ENCODE peak calls at places on chromosomes 7 and 10, in five cellular contexts. One of them, this sample, is unnamed.

GRCh38 chr10:4260483-4260882 is 475.5 kb upstream of the KLF6 start:
- DNase-seq in heart left ventricle: no peak
- DNase-seq in esophagus squamous epithelium: no peak
- DNase-seq in tibial nerve: no peak
- DNase-seq in testis: no peak
- DNase-seq in this sample: no peak

GRCh38 chr10:33116293-33116697 is 158.3 kb upstream of the ITGB1 start:
- DNase-seq in testis: peak; percentile 78
- DNase-seq in tibial nerve: no peak
- DNase-seq in heart left ventricle: peak; percentile 44
- DNase-seq in esophagus squamous epithelium: no peak
- DNase-seq in this sample: no peak

GRCh38 chr7:40057292-40057691 is 77.1 kb downstream of the MPLKIP start:
- DNase-seq in testis: peak; percentile 30
- DNase-seq in tibial nerve: no peak
- DNase-seq in heart left ventricle: peak; percentile 63
- DNase-seq in esophagus squamous epithelium: no peak
- DNase-seq in this sample: no peak

GRCh38 chr7:106914018-106914607 is 49.0 kb downstream of the PIK3CG start:
- DNase-seq in esophagus squamous epithelium: no peak
- DNase-seq in testis: no peak
- DNase-seq in tibial nerve: no peak
- DNase-seq in heart left ventricle: no peak
- DNase-seq in this sample: no peak

GRCh38 chr7:44398953-44399574 is 73.7 kb upstream of the CAMK2B start:
- DNase-seq in testis: no peak
- DNase-seq in esophagus squamous epithelium: no peak
- DNase-seq in heart left ventricle: no peak
- DNase-seq in tibial nerve: no peak
- DNase-seq in this sample: no peak

GRCh38 chr7:124791426-124791825 is 25.8 kb upstream of the GPR37 start:
- DNase-seq in heart left ventricle: no peak
- DNase-seq in esophagus squamous epithelium: no peak
- DNase-seq in testis: no peak
- DNase-seq in tibial nerve: no peak
- DNase-seq in this sample: no peak

GRCh38 chr10:61280303-61280702 is 172.9 kb downstream of the TMEM26 start:
- DNase-seq in heart left ventricle: no peak
- DNase-seq in testis: no peak
- DNase-seq in esophagus squamous epithelium: no peak
- DNase-seq in tibial nerve: no peak
- DNase-seq in this sample: no peak

GRCh38 chr7:158075633-158076001 is 512.0 kb downstream of the PTPRN2 start:
- DNase-seq in heart left ventricle: no peak
- DNase-seq in testis: no peak
- DNase-seq in esophagus squamous epithelium: no peak
- DNase-seq in tibial nerve: no peak
- DNase-seq in this sample: no peak

GRCh38 chr7:47647213-47647985 is 65.5 kb upstream of the TNS3 start:
- DNase-seq in testis: no peak
- DNase-seq in heart left ventricle: peak; percentile 51
- DNase-seq in tibial nerve: no peak
- DNase-seq in esophagus squamous epithelium: no peak
- DNase-seq in this sample: no peak

GRCh38 chr7:34928052-34928451 is 109.2 kb downstream of the DPY19L1 start:
- DNase-seq in esophagus squamous epithelium: no peak
- DNase-seq in testis: peak; percentile 92
- DNase-seq in heart left ventricle: peak; percentile 35
- DNase-seq in tibial nerve: no peak
- DNase-seq in this sample: no peak

DNA sequence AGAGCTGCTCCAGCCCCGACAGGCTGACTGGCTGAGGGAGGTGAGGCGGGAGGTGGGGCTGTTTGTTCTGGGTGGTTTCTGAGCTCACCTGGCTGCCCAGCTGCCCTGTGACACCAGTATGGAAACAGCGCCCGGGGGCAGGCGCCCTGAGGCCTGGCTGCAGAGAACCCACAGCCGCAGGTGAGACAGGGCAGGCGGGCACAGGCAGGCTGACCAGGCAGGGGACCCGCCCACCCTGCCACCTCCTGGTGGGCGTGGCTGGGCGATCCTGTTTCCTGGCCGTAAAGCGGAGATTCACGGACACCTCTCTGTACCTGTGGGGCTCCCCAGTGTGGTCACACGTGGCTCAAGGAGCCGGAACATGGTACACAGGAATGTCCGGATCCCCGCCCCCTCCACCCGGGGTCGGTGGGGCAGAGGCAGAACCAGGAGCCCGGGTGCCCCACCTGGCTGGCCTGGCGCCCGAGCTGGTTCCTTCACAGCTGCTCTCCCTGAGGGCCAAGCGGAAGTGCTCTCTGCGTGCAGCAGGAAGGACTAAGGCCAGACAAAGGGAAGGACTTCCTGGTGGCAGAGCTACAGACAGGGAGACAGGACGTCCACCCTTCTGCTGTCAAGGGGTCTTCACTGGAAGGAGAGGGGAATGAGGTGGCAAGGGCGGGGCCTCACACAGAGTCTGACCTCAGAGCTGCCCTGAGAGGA is 3.9 kb downstream of the MICALL2 start:
- DNase-seq in esophagus squamous epithelium: no peak
- DNase-seq in tibial nerve: no peak
- DNase-seq in testis: no peak
- DNase-seq in heart left ventricle: peak; percentile 51
- DNase-seq in this sample: peak; percentile 92
- TF ChIP-seq POLR2A in esophagus squamous epithelium: no peak
- TF ChIP-seq POLR2A in tibial nerve: no peak
- TF ChIP-seq POLR2A in testis: no peak
- TF ChIP-seq POLR2A in heart left ventricle: no peak
- TF ChIP-seq POLR2A in this sample: peak; percentile 34

DNA sequence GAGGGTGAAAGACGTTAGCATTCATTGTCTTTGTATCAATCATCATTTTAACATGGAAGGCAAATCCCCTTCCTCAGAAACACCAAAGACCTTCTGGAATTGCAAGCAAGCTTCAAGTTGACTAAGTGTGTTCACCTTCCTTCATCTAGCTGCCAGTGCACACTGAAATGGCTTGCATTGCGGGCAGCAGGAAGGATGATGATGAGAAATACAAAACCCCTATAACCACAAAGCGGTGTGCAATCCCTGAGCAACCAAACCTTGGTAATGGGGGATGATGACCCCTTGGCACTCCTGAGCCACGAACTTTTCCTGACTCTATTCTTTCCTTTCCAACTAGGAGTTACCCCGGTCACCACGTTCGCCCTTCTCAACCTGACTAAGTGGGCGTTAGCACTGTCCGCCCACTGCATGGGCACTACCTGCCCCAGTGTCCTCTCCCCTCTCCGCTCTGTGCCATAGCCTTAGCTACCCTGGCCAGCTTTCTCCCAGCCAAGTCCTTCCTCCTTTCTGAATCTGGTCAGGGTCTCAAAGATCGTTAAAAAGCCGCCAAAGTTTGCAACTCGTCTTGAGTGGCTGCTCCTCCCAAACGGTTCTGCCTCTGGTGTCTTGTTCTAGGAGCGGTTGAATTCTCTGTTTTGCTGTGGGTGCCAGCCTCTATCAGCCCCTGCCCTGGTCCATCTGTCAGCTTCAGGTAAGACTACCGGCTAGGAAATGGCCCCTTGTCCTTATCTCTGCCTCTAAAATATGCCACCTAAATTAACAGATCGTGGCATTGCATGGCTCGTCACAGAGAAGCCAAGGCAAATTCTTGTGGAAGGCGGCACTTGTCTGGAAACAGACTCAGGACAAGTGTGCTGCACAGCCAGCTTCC is 583 bp upstream of the AOC1 start:
- DNase-seq in testis: no peak
- DNase-seq in tibial nerve: no peak
- DNase-seq in heart left ventricle: no peak
- DNase-seq in esophagus squamous epithelium: no peak
- DNase-seq in this sample: no peak
- H3K27me3 ChIP-seq in testis: no peaks in the 10 kb centered on the region
- H3K27me3 ChIP-seq in tibial nerve: no peaks in the 10 kb centered on the region
- H3K27me3 ChIP-seq in heart left ventricle: peaks cover 7% of the 10 kb centered on the region
- H3K27me3 ChIP-seq in esophagus squamous epithelium: no peaks in the 10 kb centered on the region
- H3K27me3 ChIP-seq in this sample: no peaks in the 10 kb centered on the region

GRCh38 chr10:29099415-29099814 is 189.5 kb upstream of the LYZL1 start:
- DNase-seq in heart left ventricle: no peak
- DNase-seq in testis: no peak
- DNase-seq in esophagus squamous epithelium: no peak
- DNase-seq in tibial nerve: no peak
- DNase-seq in this sample: no peak
- H3K27ac ChIP-seq in heart left ventricle: no peak overlapping the region
- H3K27ac ChIP-seq in testis: no peak overlapping the region
- H3K27ac ChIP-seq in esophagus squamous epithelium: no peak overlapping the region
- H3K27ac ChIP-seq in tibial nerve: no peak overlapping the region
- H3K27ac ChIP-seq in this sample: no peak overlapping the region

DNA sequence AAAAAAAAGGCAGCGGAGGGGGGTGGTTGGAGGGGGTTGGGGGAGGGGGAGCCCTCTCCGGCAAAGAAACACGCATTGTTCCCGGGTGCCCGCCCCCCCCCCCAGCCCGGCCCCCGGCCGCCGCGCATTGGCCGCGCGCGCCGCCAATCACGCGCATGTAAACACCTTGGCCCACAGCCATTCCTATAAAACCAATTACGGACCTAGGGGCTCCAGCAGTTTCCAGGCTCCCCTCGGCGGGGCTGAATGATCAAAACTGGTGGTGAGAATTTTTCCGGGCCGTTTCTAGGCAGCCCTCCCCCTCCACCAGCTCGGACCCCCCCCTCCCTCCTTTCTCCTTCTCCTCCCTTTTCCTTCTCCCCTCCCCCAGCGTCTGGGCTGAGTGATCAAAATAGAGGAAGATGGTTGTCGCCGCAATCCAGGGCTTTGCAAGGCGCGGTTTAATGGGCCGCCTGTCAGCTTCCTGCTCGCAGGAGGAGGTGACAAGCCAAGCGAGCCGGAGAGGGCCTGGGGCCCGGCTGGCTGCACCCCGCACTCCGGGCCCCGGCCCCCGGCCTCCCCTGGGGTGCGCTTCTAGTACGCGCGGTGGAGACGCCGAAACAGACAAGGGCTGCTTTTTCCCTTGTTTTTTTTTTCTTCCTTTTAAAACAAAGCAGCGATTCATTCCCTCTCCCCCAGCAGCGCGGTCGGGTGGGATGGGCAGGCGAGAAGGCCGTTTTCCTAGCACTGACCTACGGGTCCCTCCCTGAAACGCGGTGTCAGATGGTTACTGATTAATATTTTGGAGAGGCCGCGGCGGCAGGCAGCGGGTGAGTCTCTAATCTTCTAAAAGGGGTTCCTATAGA is 432 bp upstream of the TNRC18 start:
- DNase-seq in esophagus squamous epithelium: peak; percentile 69
- DNase-seq in heart left ventricle: peak; percentile 96
- DNase-seq in tibial nerve: peak; percentile 91
- DNase-seq in testis: peak; percentile 98
- DNase-seq in this sample: peak; percentile 91
- TF ChIP-seq POLR2A in esophagus squamous epithelium: peak; percentile 73
- TF ChIP-seq POLR2A in heart left ventricle: no peak
- TF ChIP-seq POLR2A in tibial nerve: peak; percentile 27
- TF ChIP-seq POLR2A in testis: peak; percentile 11
- TF ChIP-seq POLR2A in this sample: peak; percentile 48

GRCh38 chr7:2554654-2555053 is 670 bp downstream of the BRAT1 start:
- DNase-seq in heart left ventricle: no peak
- DNase-seq in esophagus squamous epithelium: no peak
- DNase-seq in tibial nerve: no peak
- DNase-seq in testis: no peak
- DNase-seq in this sample: no peak
- H3K27me3 ChIP-seq in heart left ventricle: no peaks in the 10 kb centered on the region
- H3K27me3 ChIP-seq in esophagus squamous epithelium: no peaks in the 10 kb centered on the region
- H3K27me3 ChIP-seq in tibial nerve: no peaks in the 10 kb centered on the region
- H3K27me3 ChIP-seq in testis: no peaks in the 10 kb centered on the region
- H3K27me3 ChIP-seq in this sample: no peaks in the 10 kb centered on the region

DNA sequence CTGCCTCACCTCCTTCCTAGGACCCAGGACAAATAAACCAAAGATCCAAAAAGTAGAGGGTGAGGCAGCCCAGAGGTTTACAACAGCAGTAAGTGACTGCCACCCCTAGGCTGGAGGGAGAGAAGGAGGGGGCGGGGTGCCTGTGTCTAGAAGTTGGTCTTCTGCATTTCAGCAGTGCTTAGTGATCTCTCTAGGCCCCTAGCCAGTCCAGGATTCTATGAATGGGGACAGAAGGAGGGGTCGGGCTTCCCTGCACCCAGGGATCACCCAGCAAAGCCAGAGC is 62.8 kb upstream of the KDM7A start:
- DNase-seq in heart left ventricle: no peak
- DNase-seq in tibial nerve: no peak
- DNase-seq in esophagus squamous epithelium: no peak
- DNase-seq in testis: no peak
- DNase-seq in this sample: no peak
- H3K27ac ChIP-seq in heart left ventricle: no peak overlapping the region
- H3K27ac ChIP-seq in tibial nerve: no peak overlapping the region
- H3K27ac ChIP-seq in esophagus squamous epithelium: no peak overlapping the region
- H3K27ac ChIP-seq in testis: no peak overlapping the region
- H3K27ac ChIP-seq in this sample: no peak overlapping the region

GRCh38 chr10:128727114-128727513 is 600.9 kb upstream of the MKI67 start:
- DNase-seq in testis: no peak
- DNase-seq in tibial nerve: no peak
- DNase-seq in heart left ventricle: no peak
- DNase-seq in esophagus squamous epithelium: no peak
- DNase-seq in this sample: no peak
- TF ChIP-seq POLR2A in testis: no peak
- TF ChIP-seq POLR2A in tibial nerve: no peak
- TF ChIP-seq POLR2A in heart left ventricle: no peak
- TF ChIP-seq POLR2A in esophagus squamous epithelium: no peak
- TF ChIP-seq POLR2A in this sample: no peak

GRCh38 chr7:148461780-148462179 is 128.8 kb upstream of the C7orf33 start:
- DNase-seq in tibial nerve: no peak
- DNase-seq in esophagus squamous epithelium: no peak
- DNase-seq in testis: no peak
- DNase-seq in heart left ventricle: no peak
- DNase-seq in this sample: no peak

GRCh38 chr7:148457310-148457921 is 133.2 kb upstream of the C7orf33 start:
- DNase-seq in heart left ventricle: no peak
- DNase-seq in esophagus squamous epithelium: no peak
- DNase-seq in tibial nerve: no peak
- DNase-seq in testis: no peak
- DNase-seq in this sample: no peak

GRCh38 chr7:148458263-148458662 is 132.3 kb upstream of the C7orf33 start:
- DNase-seq in esophagus squamous epithelium: no peak
- DNase-seq in heart left ventricle: no peak
- DNase-seq in testis: no peak
- DNase-seq in tibial nerve: no peak
- DNase-seq in this sample: no peak

DNA sequence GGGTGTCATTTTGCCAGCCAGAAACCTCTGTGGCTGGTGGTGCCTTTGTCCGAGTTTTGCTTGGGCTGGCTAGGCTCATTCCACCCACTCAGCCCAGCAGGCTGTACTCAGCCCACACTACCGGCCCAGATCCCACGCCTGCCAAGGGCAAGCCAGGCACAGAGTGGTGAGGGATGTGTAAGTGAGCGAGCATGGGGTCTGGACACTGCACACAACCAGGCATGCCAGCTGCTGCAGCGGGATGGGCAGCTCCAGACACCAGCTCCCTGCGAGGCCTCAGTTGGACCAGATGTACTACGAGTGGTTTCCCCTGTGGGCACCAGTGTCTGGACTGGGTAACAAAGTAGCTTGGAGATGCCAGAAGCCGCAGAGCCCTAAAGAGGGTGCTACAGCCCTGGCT is 134.2 kb upstream of the C7orf33 start:
- DNase-seq in tibial nerve: no peak
- DNase-seq in heart left ventricle: no peak
- DNase-seq in testis: no peak
- DNase-seq in esophagus squamous epithelium: no peak
- DNase-seq in this sample: no peak
- H3K27me3 ChIP-seq in tibial nerve: no peaks in the 10 kb centered on the region
- H3K27me3 ChIP-seq in heart left ventricle: no peaks in the 10 kb centered on the region
- H3K27me3 ChIP-seq in testis: no peaks in the 10 kb centered on the region
- H3K27me3 ChIP-seq in esophagus squamous epithelium: no peaks in the 10 kb centered on the region
- H3K27me3 ChIP-seq in this sample: no peaks in the 10 kb centered on the region